ENCODE peak calls at places on chromosome 4, in seven cellular contexts. K, E, S, Q, V, W and Z are unnamed samples.

GRCh38 chr4:103100691-103101090 is 1.1 kb upstream of the BDH2 start:
- DNase-seq in S (no peak), V (no peak), Q (no peak), E (no peak), K (no peak), W (no peak), Z (no peak)

GRCh38 chr4:26648260-26648659 is 64.4 kb downstream of the TBC1D19 start:
- DNase-seq in K (no peak), Q (no peak), S (no peak), V (no peak), W (no peak), E (no peak), Z (no peak)

GRCh38 chr4:87823741-87824140 is 9.0 kb upstream of the MEPE start:
- DNase-seq in Q (no peak), E (no peak), S (no peak), V (no peak), K (no peak), W (no peak), Z (no peak)

GRCh38 chr4:102492531-102493241 is 8.5 kb upstream of the NFKB1 start:
- DNase-seq in W (no peak), Q (no peak), S (no peak), E (no peak), K (no peak), V (peak; percentile 37), Z (no peak)

GRCh38 chr4:134906404-134907023 is 704.9 kb upstream of the PABPC4L start:
- DNase-seq in Q (no peak), E (no peak), V (peak; percentile 12), W (peak; percentile 3), S (no peak), K (no peak), Z (no peak)

GRCh38 chr4:183455431-183456145 is 11.2 kb downstream of the CDKN2AIP start:
- DNase-seq in E (no peak), Q (no peak), V (no peak), W (no peak), S (no peak), K (no peak), Z (no peak)

GRCh38 chr4:156976147-156976546 is 4.5 kb upstream of the PDGFC start:
- DNase-seq in S (no peak), E (no peak), V (peak; percentile 80), K (no peak), W (peak; percentile 79), Q (no peak), Z (no peak)

GRCh38 chr4:151948351-151949016 is 187.7 kb upstream of the GATB start:
- DNase-seq in S (no peak), V (no peak), W (peak; percentile 3), E (no peak), Q (no peak), K (no peak), Z (no peak)

GRCh38 chr4:78592104-78592783 is 40.7 kb downstream of the ANXA3 start:
- DNase-seq in E (no peak), Q (no peak), K (no peak), W (no peak), S (peak; percentile 45), V (no peak), Z (no peak)

GRCh38 chr4:106238819-106239420 is 77.1 kb downstream of the TBCK start:
- DNase-seq in V (peak; percentile 61), S (peak; percentile 18), Q (no peak), W (peak; percentile 39), E (peak; percentile 5), K (no peak), Z (no peak)

GRCh38 chr4:19905006-19905405 is 346.7 kb upstream of the SLIT2 start:
- DNase-seq in E (no peak), Q (no peak), W (no peak), V (no peak), S (no peak), K (no peak), Z (no peak)

GRCh38 chr4:185011408-185011807 is 6.9 kb upstream of the HELT start:
- DNase-seq in S (no peak), E (no peak), Q (no peak), K (no peak), W (no peak), V (no peak), Z (peak; percentile 24)

GRCh38 chr4:40733752-40734151 is 16.0 kb upstream of the NSUN7 start:
- DNase-seq in S (no peak), V (no peak), K (no peak), Q (no peak), W (no peak), E (no peak), Z (no peak)

GRCh38 chr4:139892973-139893736 is 227.5 kb downstream of the MGST2 start:
- DNase-seq in W (no peak), E (no peak), S (no peak), K (no peak), Q (no peak), V (no peak), Z (no peak)

GRCh38 chr4:6199344-6199921 is 916 bp downstream of the JAKMIP1 start:
- DNase-seq in W (no peak), Q (no peak), S (no peak), K (no peak), V (no peak), E (no peak), Z (no peak)

GRCh38 chr4:138086471-138086870 is 155.7 kb downstream of the SLC7A11 start:
- DNase-seq in S (no peak), E (no peak), Q (no peak), W (no peak), V (no peak), K (no peak), Z (no peak)

GRCh38 chr4:65825121-65825520 is 154.8 kb upstream of the EPHA5 start:
- DNase-seq in K (no peak), Q (no peak), E (no peak), V (peak; percentile 27), S (no peak), W (no peak), Z (no peak)

GRCh38 chr4:111812760-111813159 is 332.5 kb upstream of the FAM241A start:
- DNase-seq in V (no peak), Q (no peak), S (no peak), W (no peak), E (no peak), K (no peak), Z (no peak)
- H3K4me3 ChIP-seq in V (no peak overlapping the region), Q (no peak overlapping the region), S (no peak overlapping the region), W (no peak overlapping the region), E (no peak overlapping the region), K (no peak overlapping the region), Z (no peak overlapping the region)

GRCh38 chr4:72924814-72925213 is 144.7 kb downstream of the COX18 start:
- DNase-seq in W (no peak), Q (no peak), K (no peak), V (no peak), S (no peak), E (no peak), Z (no peak)
- H3K27ac ChIP-seq in W (no peak overlapping the region), Q (no peak overlapping the region), K (no peak overlapping the region), V (no peak overlapping the region), S (no peak overlapping the region), E (no peak overlapping the region), Z (no peak overlapping the region)

DNA sequence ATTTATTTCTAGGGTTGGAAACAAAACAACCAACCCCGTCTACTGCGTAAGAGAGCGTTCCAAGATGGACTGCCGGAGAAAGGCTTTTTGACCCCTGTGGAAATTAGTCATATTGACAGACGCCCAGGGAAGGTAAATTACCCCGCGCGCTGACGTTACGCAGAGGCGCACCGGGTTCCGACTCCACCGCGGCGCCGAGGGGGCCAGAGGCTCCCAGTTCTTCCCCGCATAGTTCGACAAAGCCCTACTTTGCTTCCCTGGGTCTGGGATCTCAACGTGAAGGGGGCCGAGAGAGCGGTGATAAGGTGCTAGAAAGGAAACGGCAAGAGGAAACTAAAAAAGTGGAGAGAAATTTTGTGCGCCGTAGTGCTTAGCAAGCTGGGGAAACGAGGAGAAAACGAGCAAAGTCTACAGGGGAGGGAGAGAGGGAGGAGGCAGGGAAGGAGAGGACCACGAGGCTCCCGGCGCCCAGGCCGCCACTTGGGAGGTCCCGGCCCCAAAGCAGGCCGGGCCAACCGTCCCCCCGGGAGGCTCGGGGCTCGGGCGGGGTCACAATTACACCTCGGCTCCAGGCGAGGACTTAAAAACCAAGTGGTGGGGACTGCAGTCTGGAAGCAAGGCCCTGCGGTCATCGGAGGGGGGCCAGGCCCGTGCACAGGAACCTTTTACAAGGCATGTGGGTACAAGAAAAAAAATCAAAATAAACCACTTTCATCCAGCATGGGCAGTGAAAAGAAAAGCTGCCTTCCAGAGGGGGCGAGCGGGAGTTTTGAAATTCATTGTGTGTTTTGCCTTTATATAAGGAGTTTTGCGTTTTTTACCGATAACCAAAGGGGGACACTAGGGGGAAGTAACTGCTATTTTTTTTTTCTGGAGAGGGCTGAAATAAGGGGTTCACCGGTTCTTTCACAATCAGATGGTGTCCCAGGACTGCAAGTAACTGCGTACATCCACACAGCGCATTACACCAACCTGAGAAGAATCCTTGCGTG is 13.1 kb downstream of the HAND2 start:
- DNase-seq in S (no peak), W (no peak), K (no peak), E (no peak), V (peak; percentile 70), Q (no peak), Z (no peak)
- H3K4me3 ChIP-seq in S (no peak overlapping the region), W (no peak overlapping the region), K (no peak overlapping the region), E (no peak overlapping the region), V (peak overlapping the region; percentile 56), Q (no peak overlapping the region), Z (no peak overlapping the region)

GRCh38 chr4:104487105-104487504 is 7.6 kb downstream of the CXXC4 start:
- DNase-seq in K (no peak), V (no peak), E (no peak), Q (peak; percentile 49), S (no peak), W (no peak), Z (no peak)
- H3K27ac ChIP-seq in K (no peak overlapping the region), V (peak overlapping the region; percentile 16), E (no peak overlapping the region), Q (peak overlapping the region; percentile 12), S (no peak overlapping the region), W (no peak overlapping the region), Z (no peak overlapping the region)

DNA sequence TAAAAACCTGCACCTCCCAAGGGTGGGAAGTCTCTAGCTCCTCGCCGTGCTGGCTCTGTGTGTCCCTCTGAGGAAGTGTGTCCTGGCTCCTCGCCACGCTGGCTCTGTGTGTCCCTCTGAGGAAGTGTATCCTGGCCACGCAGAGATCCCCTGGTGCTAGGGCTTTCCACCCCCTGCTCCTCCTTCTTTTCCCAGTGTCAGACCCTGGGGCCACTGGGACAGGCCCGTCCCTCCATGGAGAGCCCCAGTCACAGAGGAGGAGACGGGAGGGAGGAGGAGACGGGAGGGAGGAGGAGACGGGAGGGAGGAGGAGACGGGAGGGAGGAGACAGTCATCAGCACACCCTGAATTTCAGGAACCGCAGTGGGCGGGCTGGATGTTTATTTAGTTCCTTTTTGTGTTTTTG is 53.8 kb upstream of the HGFAC start:
- DNase-seq in W (peak; percentile 25), K (peak; percentile 91), E (no peak), V (peak; percentile 27), S (peak; percentile 76), Q (peak; percentile 57), Z (no peak)
- H3K4me3 ChIP-seq in W (peak overlapping the region; percentile 13), K (peak overlapping the region; percentile 47), E (no peak overlapping the region), V (no peak overlapping the region), S (no peak overlapping the region), Q (no peak overlapping the region), Z (no peak overlapping the region)